ENCODE peak calls at places on chromosomes 4 and X, in nine cellular contexts. One of them, this sample, is unnamed.

GRCh38 chr4:70508801-70509200 is 9.6 kb upstream of the AMTN start:
- DNase-seq in neural crest cell: no peak
- DNase-seq in bronchial epithelial cell: no peak
- DNase-seq in hepatocyte: no peak
- DNase-seq in endothelial cell: no peak
- DNase-seq in dorsolateral prefrontal cortex: no peak
- DNase-seq in glutamatergic neuron: no peak
- DNase-seq in Calu3: no peak
- DNase-seq in astrocyte: no peak
- DNase-seq in this sample: no peak

GRCh38 chr4:128716325-128716724 is 93.2 kb upstream of the JADE1 start:
- DNase-seq in endothelial cell: no peak
- DNase-seq in bronchial epithelial cell: no peak
- DNase-seq in astrocyte: no peak
- DNase-seq in neural crest cell: no peak
- DNase-seq in glutamatergic neuron: no peak
- DNase-seq in dorsolateral prefrontal cortex: no peak
- DNase-seq in hepatocyte: no peak
- DNase-seq in Calu3: no peak
- DNase-seq in this sample: no peak

GRCh38 chr4:188780686-188781085 is 641.4 kb downstream of the TRIML1 start:
- DNase-seq in hepatocyte: no peak
- DNase-seq in endothelial cell: no peak
- DNase-seq in Calu3: no peak
- DNase-seq in glutamatergic neuron: no peak
- DNase-seq in dorsolateral prefrontal cortex: no peak
- DNase-seq in neural crest cell: no peak
- DNase-seq in bronchial epithelial cell: no peak
- DNase-seq in astrocyte: no peak
- DNase-seq in this sample: no peak

GRCh38 chr4:128310266-128310697 is 22.7 kb upstream of the PGRMC2 start:
- DNase-seq in bronchial epithelial cell: no peak
- DNase-seq in dorsolateral prefrontal cortex: no peak
- DNase-seq in glutamatergic neuron: peak
- DNase-seq in Calu3: peak
- DNase-seq in endothelial cell: no peak
- DNase-seq in hepatocyte: peak
- DNase-seq in neural crest cell: no peak
- DNase-seq in astrocyte: no peak
- DNase-seq in this sample: no peak

GRCh38 chr4:134024251-134024650 is 177.3 kb downstream of the PABPC4L start:
- DNase-seq in Calu3: peak
- DNase-seq in neural crest cell: no peak
- DNase-seq in bronchial epithelial cell: no peak
- DNase-seq in astrocyte: peak
- DNase-seq in endothelial cell: peak
- DNase-seq in glutamatergic neuron: no peak
- DNase-seq in hepatocyte: peak
- DNase-seq in dorsolateral prefrontal cortex: no peak
- DNase-seq in this sample: peak

GRCh38 chr4:132333723-132334045 is 815.4 kb upstream of the PCDH10 start:
- DNase-seq in hepatocyte: no peak
- DNase-seq in glutamatergic neuron: no peak
- DNase-seq in astrocyte: peak
- DNase-seq in dorsolateral prefrontal cortex: no peak
- DNase-seq in Calu3: no peak
- DNase-seq in endothelial cell: no peak
- DNase-seq in bronchial epithelial cell: peak
- DNase-seq in neural crest cell: no peak
- DNase-seq in this sample: peak

GRCh38 chrX:113059714-113060113 is 219.1 kb upstream of the AMOT start:
- DNase-seq in dorsolateral prefrontal cortex: no peak
- DNase-seq in hepatocyte: peak
- DNase-seq in endothelial cell: no peak
- DNase-seq in bronchial epithelial cell: peak
- DNase-seq in neural crest cell: no peak
- DNase-seq in Calu3: no peak
- DNase-seq in glutamatergic neuron: no peak
- DNase-seq in astrocyte: peak
- DNase-seq in this sample: peak

GRCh38 chr4:102037566-102037965 is 247.0 kb downstream of the BANK1 start:
- DNase-seq in neural crest cell: no peak
- DNase-seq in astrocyte: no peak
- DNase-seq in endothelial cell: no peak
- DNase-seq in dorsolateral prefrontal cortex: no peak
- DNase-seq in glutamatergic neuron: no peak
- DNase-seq in bronchial epithelial cell: no peak
- DNase-seq in hepatocyte: no peak
- DNase-seq in Calu3: no peak
- DNase-seq in this sample: no peak

GRCh38 chr4:180828455-180829018 is 1414.7 kb upstream of the TENM3 start:
- DNase-seq in glutamatergic neuron: no peak
- DNase-seq in hepatocyte: peak
- DNase-seq in astrocyte: peak
- DNase-seq in bronchial epithelial cell: peak
- DNase-seq in neural crest cell: peak
- DNase-seq in endothelial cell: peak
- DNase-seq in Calu3: peak
- DNase-seq in dorsolateral prefrontal cortex: no peak
- DNase-seq in this sample: peak

GRCh38 chr4:97153042-97153441 is 990.2 kb downstream of the STPG2 start:
- DNase-seq in dorsolateral prefrontal cortex: no peak
- DNase-seq in Calu3: no peak
- DNase-seq in neural crest cell: no peak
- DNase-seq in endothelial cell: no peak
- DNase-seq in hepatocyte: peak
- DNase-seq in astrocyte: no peak
- DNase-seq in bronchial epithelial cell: peak
- DNase-seq in glutamatergic neuron: no peak
- DNase-seq in this sample: peak

GRCh38 chrX:21225643-21226042 is 148.6 kb upstream of the CNKSR2 start:
- DNase-seq in glutamatergic neuron: no peak
- DNase-seq in endothelial cell: no peak
- DNase-seq in hepatocyte: no peak
- DNase-seq in Calu3: no peak
- DNase-seq in astrocyte: no peak
- DNase-seq in bronchial epithelial cell: peak
- DNase-seq in neural crest cell: no peak
- DNase-seq in dorsolateral prefrontal cortex: no peak
- DNase-seq in this sample: peak

GRCh38 chr4:6464842-6465588 is 7.4 kb downstream of the PPP2R2C start:
- DNase-seq in bronchial epithelial cell: no peak
- DNase-seq in hepatocyte: no peak
- DNase-seq in glutamatergic neuron: no peak
- DNase-seq in astrocyte: no peak
- DNase-seq in endothelial cell: no peak
- DNase-seq in Calu3: no peak
- DNase-seq in dorsolateral prefrontal cortex: no peak
- DNase-seq in neural crest cell: no peak
- DNase-seq in this sample: no peak

GRCh38 chr4:2408976-2409375 is 9.5 kb downstream of the ZFYVE28 start:
- DNase-seq in hepatocyte: no peak
- DNase-seq in bronchial epithelial cell: no peak
- DNase-seq in Calu3: no peak
- DNase-seq in endothelial cell: no peak
- DNase-seq in neural crest cell: no peak
- DNase-seq in dorsolateral prefrontal cortex: no peak
- DNase-seq in astrocyte: no peak
- DNase-seq in glutamatergic neuron: no peak
- DNase-seq in this sample: no peak

GRCh38 chrX:18707442-18708049 is at the start of gene PPEF1:
- DNase-seq in Calu3: no peak
- DNase-seq in astrocyte: no peak
- DNase-seq in endothelial cell: no peak
- DNase-seq in neural crest cell: no peak
- DNase-seq in dorsolateral prefrontal cortex: no peak
- DNase-seq in hepatocyte: no peak
- DNase-seq in glutamatergic neuron: no peak
- DNase-seq in bronchial epithelial cell: no peak
- DNase-seq in this sample: no peak

GRCh38 chrX:13396887-13397286 is 77.0 kb upstream of the ATXN3L start:
- DNase-seq in hepatocyte: no peak
- DNase-seq in astrocyte: peak
- DNase-seq in dorsolateral prefrontal cortex: no peak
- DNase-seq in bronchial epithelial cell: peak
- DNase-seq in Calu3: no peak
- DNase-seq in endothelial cell: no peak
- DNase-seq in glutamatergic neuron: no peak
- DNase-seq in neural crest cell: no peak
- DNase-seq in this sample: peak

GRCh38 chr4:119785963-119786362 is 157.4 kb upstream of the PDE5A start:
- DNase-seq in glutamatergic neuron: no peak
- DNase-seq in Calu3: peak
- DNase-seq in hepatocyte: peak
- DNase-seq in endothelial cell: no peak
- DNase-seq in astrocyte: peak
- DNase-seq in bronchial epithelial cell: peak
- DNase-seq in neural crest cell: no peak
- DNase-seq in dorsolateral prefrontal cortex: no peak
- DNase-seq in this sample: peak

GRCh38 chrX:136170109-136170800 is 22.9 kb downstream of the FHL1 start:
- DNase-seq in Calu3: no peak
- DNase-seq in bronchial epithelial cell: no peak
- DNase-seq in endothelial cell: no peak
- DNase-seq in glutamatergic neuron: no peak
- DNase-seq in neural crest cell: no peak
- DNase-seq in hepatocyte: peak
- DNase-seq in astrocyte: peak
- DNase-seq in dorsolateral prefrontal cortex: no peak
- DNase-seq in this sample: no peak

GRCh38 chrX:133042260-133042659 is 54.6 kb downstream of the USP26 start:
- DNase-seq in astrocyte: no peak
- DNase-seq in hepatocyte: no peak
- DNase-seq in bronchial epithelial cell: no peak
- DNase-seq in Calu3: no peak
- DNase-seq in endothelial cell: no peak
- DNase-seq in glutamatergic neuron: no peak
- DNase-seq in dorsolateral prefrontal cortex: no peak
- DNase-seq in neural crest cell: no peak
- DNase-seq in this sample: no peak

GRCh38 chrX:133046601-133047000 is 50.3 kb downstream of the USP26 start:
- DNase-seq in bronchial epithelial cell: no peak
- DNase-seq in astrocyte: no peak
- DNase-seq in hepatocyte: no peak
- DNase-seq in endothelial cell: no peak
- DNase-seq in glutamatergic neuron: no peak
- DNase-seq in neural crest cell: no peak
- DNase-seq in Calu3: no peak
- DNase-seq in dorsolateral prefrontal cortex: no peak
- DNase-seq in this sample: no peak

GRCh38 chrX:133048751-133049150 is 48.2 kb downstream of the USP26 start:
- DNase-seq in glutamatergic neuron: no peak
- DNase-seq in astrocyte: no peak
- DNase-seq in hepatocyte: no peak
- DNase-seq in neural crest cell: no peak
- DNase-seq in endothelial cell: no peak
- DNase-seq in Calu3: no peak
- DNase-seq in bronchial epithelial cell: no peak
- DNase-seq in dorsolateral prefrontal cortex: no peak
- DNase-seq in this sample: no peak

DNA sequence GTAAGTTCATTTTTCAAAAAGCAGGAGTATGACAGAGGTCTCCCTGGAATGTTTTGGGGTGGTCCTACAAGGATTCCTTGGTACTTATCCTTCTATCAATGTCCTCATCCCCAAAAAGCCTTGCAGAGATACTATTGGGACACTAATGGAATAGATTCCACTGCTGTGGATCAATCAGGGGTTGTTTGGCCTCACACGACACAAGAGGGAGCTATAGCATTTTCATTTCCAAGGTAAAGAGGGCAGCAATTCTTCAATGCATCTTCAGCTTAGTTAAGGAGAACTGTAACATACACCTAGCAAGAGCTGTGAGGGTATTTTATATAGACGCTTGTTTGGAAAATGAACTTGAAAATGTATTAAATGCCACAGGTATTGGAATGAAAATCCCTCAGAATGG is 50.9 kb downstream of the USP26 start:
- DNase-seq in Calu3: peak
- DNase-seq in endothelial cell: peak
- DNase-seq in astrocyte: peak
- DNase-seq in hepatocyte: peak
- DNase-seq in dorsolateral prefrontal cortex: no peak
- DNase-seq in bronchial epithelial cell: peak
- DNase-seq in glutamatergic neuron: no peak
- DNase-seq in neural crest cell: no peak
- DNase-seq in this sample: peak
- TF ChIP-seq CTCF in Calu3: peak
- TF ChIP-seq CTCF in endothelial cell: no peak
- TF ChIP-seq CTCF in astrocyte: peak
- TF ChIP-seq CTCF in hepatocyte: peak
- TF ChIP-seq CTCF in dorsolateral prefrontal cortex: no peak
- TF ChIP-seq CTCF in bronchial epithelial cell: peak
- TF ChIP-seq CTCF in glutamatergic neuron: no peak
- TF ChIP-seq CTCF in neural crest cell: peak
- TF ChIP-seq CTCF in this sample: peak

GRCh38 chr4:41722171-41722570 is 26.4 kb downstream of the PHOX2B start:
- DNase-seq in dorsolateral prefrontal cortex: no peak
- DNase-seq in neural crest cell: no peak
- DNase-seq in hepatocyte: no peak
- DNase-seq in bronchial epithelial cell: no peak
- DNase-seq in Calu3: no peak
- DNase-seq in endothelial cell: no peak
- DNase-seq in glutamatergic neuron: no peak
- DNase-seq in astrocyte: no peak
- DNase-seq in this sample: no peak
- TF ChIP-seq CTCF in dorsolateral prefrontal cortex: no peak
- TF ChIP-seq CTCF in neural crest cell: no peak
- TF ChIP-seq CTCF in hepatocyte: no peak
- TF ChIP-seq CTCF in bronchial epithelial cell: no peak
- TF ChIP-seq CTCF in Calu3: no peak
- TF ChIP-seq CTCF in endothelial cell: no peak
- TF ChIP-seq CTCF in glutamatergic neuron: no peak
- TF ChIP-seq CTCF in astrocyte: no peak
- TF ChIP-seq CTCF in this sample: no peak

GRCh38 chr4:51831133-51831532 is 11.8 kb upstream of the DCUN1D4 start:
- DNase-seq in Calu3: peak
- DNase-seq in dorsolateral prefrontal cortex: no peak
- DNase-seq in glutamatergic neuron: peak
- DNase-seq in endothelial cell: peak
- DNase-seq in bronchial epithelial cell: peak
- DNase-seq in hepatocyte: peak
- DNase-seq in neural crest cell: peak
- DNase-seq in astrocyte: no peak
- DNase-seq in this sample: peak
- TF ChIP-seq CTCF in Calu3: peak
- TF ChIP-seq CTCF in dorsolateral prefrontal cortex: peak
- TF ChIP-seq CTCF in glutamatergic neuron: no peak
- TF ChIP-seq CTCF in endothelial cell: peak
- TF ChIP-seq CTCF in bronchial epithelial cell: peak
- TF ChIP-seq CTCF in hepatocyte: peak
- TF ChIP-seq CTCF in neural crest cell: peak
- TF ChIP-seq CTCF in astrocyte: peak
- TF ChIP-seq CTCF in this sample: peak

DNA sequence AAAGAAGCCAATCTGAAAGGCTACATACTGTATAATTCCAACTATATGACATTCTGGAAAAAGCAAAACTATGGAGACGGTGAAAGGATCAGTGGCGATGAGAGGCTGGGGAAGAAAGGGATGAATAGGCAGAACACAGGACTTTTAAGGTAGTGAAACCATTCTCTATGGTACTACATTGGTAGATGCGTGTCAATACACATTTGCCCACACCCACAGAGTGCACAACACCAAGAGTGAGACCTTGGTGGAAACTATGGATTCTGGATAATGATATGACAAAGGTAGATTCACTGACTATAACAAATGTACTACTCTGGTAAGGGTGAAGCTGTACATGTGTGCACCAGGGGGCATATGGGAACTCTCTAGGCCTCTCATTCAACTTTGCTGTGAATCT is 134.5 kb downstream of the FBXW7 start:
- DNase-seq in endothelial cell: no peak
- DNase-seq in glutamatergic neuron: no peak
- DNase-seq in bronchial epithelial cell: no peak
- DNase-seq in neural crest cell: no peak
- DNase-seq in Calu3: no peak
- DNase-seq in astrocyte: no peak
- DNase-seq in dorsolateral prefrontal cortex: no peak
- DNase-seq in hepatocyte: no peak
- DNase-seq in this sample: no peak
- TF ChIP-seq CTCF in endothelial cell: no peak
- TF ChIP-seq CTCF in glutamatergic neuron: no peak
- TF ChIP-seq CTCF in bronchial epithelial cell: no peak
- TF ChIP-seq CTCF in neural crest cell: peak
- TF ChIP-seq CTCF in Calu3: no peak
- TF ChIP-seq CTCF in astrocyte: no peak
- TF ChIP-seq CTCF in dorsolateral prefrontal cortex: no peak
- TF ChIP-seq CTCF in hepatocyte: no peak
- TF ChIP-seq CTCF in this sample: no peak